ENCODE peak calls at places on chromosome 9, in eight cellular contexts. P is A549, X is caudate nucleus, E is NCI-H460, O is left ventricle myocardium inferior, Z is mesothelial cell of epicardium, N is germinal center, J is bronchial epithelial cell. G is an unnamed sample.
A peak's percentile ranks its signal among the peaks of the same experiment; 100 is the strongest.

GRCh38 chr9:5982352-5982751 is 33.1 kb downstream of the RANBP6 start:
- DNase-seq in P (no peak), X (no peak), E (no peak), O (no peak), Z (no peak), N (no peak), J (no peak), G (no peak)

GRCh38 chr9:3323714-3324113 is 202.1 kb downstream of the RFX3 start:
- DNase-seq in P (no peak), X (no peak), E (no peak), O (no peak), Z (no peak), N (no peak), J (no peak), G (no peak)

GRCh38 chr9:22446589-22446949 is at the start of gene DMRTA1:
- DNase-seq in P (peak; percentile 74), X (no peak), E (no peak), O (peak; percentile 84), Z (peak; percentile 45), N (peak; percentile 8), J (peak; percentile 74), G (peak; percentile 35)

GRCh38 chr9:108297025-108297424 is 558.8 kb downstream of the ACTL7B start:
- DNase-seq in P (no peak), X (no peak), E (no peak), O (no peak), Z (no peak), N (no peak), J (no peak), G (no peak)

GRCh38 chr9:95499101-95499676 is 17.6 kb downstream of the PTCH1 start:
- DNase-seq in P (no peak), X (no peak), E (no peak), O (no peak), Z (no peak), N (no peak), J (no peak), G (no peak)

GRCh38 chr9:38282756-38283155 is 109.7 kb upstream of the ALDH1B1 start:
- DNase-seq in P (no peak), X (no peak), E (no peak), O (no peak), Z (no peak), N (no peak), J (no peak), G (no peak)

GRCh38 chr9:131395027-131395744 is 1.3 kb downstream of the PRRC2B start:
- DNase-seq in P (no peak), X (no peak), E (no peak), O (no peak), Z (no peak), N (peak; percentile 91), J (peak; percentile 70), G (no peak)

GRCh38 chr9:19269582-19269981 is 39.1 kb downstream of the DENND4C start:
- DNase-seq in P (no peak), X (no peak), E (no peak), O (no peak), Z (no peak), N (no peak), J (peak; percentile 56), G (no peak)

GRCh38 chr9:18442629-18443491 is 31.1 kb upstream of the ADAMTSL1 start:
- DNase-seq in P (peak; percentile 77), X (peak; percentile 44), E (peak; percentile 58), O (peak; percentile 72), Z (peak; percentile 52), N (peak; percentile 39), J (peak; percentile 76), G (peak; percentile 36)

GRCh38 chr9:115923903-115924668 is 229.5 kb upstream of the PAPPA start:
- DNase-seq in P (peak; percentile 97), X (no peak), E (peak; percentile 91), O (no peak), Z (no peak), N (no peak), J (no peak), G (no peak)

GRCh38 chr9:91185193-91185886 is 176.4 kb downstream of the AUH start:
- DNase-seq in P (no peak), X (no peak), E (no peak), O (no peak), Z (no peak), N (no peak), J (no peak), G (no peak)

GRCh38 chr9:83327323-83327722 is 210.9 kb downstream of the FRMD3 start:
- DNase-seq in P (peak; percentile 21), X (no peak), E (peak; percentile 14), O (no peak), Z (no peak), N (no peak), J (no peak), G (no peak)

GRCh38 chr9:129826344-129826743 is 2.4 kb upstream of the TOR1A start:
- DNase-seq in P (no peak), X (no peak), E (no peak), O (no peak), Z (no peak), N (no peak), J (no peak), G (no peak)

GRCh38 chr9:127742435-127743088 is 7.5 kb upstream of the TOR2A start:
- DNase-seq in P (peak; percentile 88), X (no peak), E (peak; percentile 70), O (no peak), Z (peak; percentile 71), N (no peak), J (peak; percentile 75), G (no peak)

GRCh38 chr9:4301971-4302427 is 2.1 kb upstream of the GLIS3 start:
- DNase-seq in P (peak; percentile 57), X (no peak), E (no peak), O (peak; percentile 53), Z (no peak), N (no peak), J (peak; percentile 91), G (peak; percentile 20)

GRCh38 chr9:121900163-121900562 is 192.9 kb downstream of the TTLL11 start:
- DNase-seq in P (no peak), X (no peak), E (no peak), O (no peak), Z (no peak), N (no peak), J (no peak), G (no peak)

GRCh38 chr9:81183763-81184162 is 505.6 kb downstream of the TLE1 start:
- DNase-seq in P (no peak), X (no peak), E (no peak), O (no peak), Z (no peak), N (no peak), J (no peak), G (no peak)

GRCh38 chr9:33445389-33445881 is 2.0 kb downstream of the AQP3 start:
- DNase-seq in P (no peak), X (no peak), E (no peak), O (no peak), Z (no peak), N (no peak), J (no peak), G (no peak)

GRCh38 chr9:28004900-28005299 is 431.6 kb upstream of the C9orf72 start:
- DNase-seq in P (no peak), X (no peak), E (no peak), O (no peak), Z (no peak), N (no peak), J (no peak), G (no peak)

GRCh38 chr9:127971357-127972315 is 9.2 kb downstream of the EEIG1 start:
- DNase-seq in P (no peak), X (peak; percentile 80), E (no peak), O (no peak), Z (no peak), N (no peak), J (no peak), G (peak; percentile 85)

GRCh38 chr9:132878695-132879064 is at the start of gene SPACA9:
- DNase-seq in P (peak; percentile 63), X (no peak), E (peak; percentile 21), O (peak; percentile 74), Z (peak; percentile 43), N (peak; percentile 49), J (no peak), G (peak; percentile 16)

GRCh38 chr9:113148996-113149960 is 1.5 kb upstream of the SLC31A2 start:
- DNase-seq in P (no peak), X (no peak), E (no peak), O (no peak), Z (no peak), N (no peak), J (no peak), G (no peak)

GRCh38 chr9:132062768-132063167 is 16.9 kb downstream of the MED27 start:
- DNase-seq in P (no peak), X (no peak), E (no peak), O (no peak), Z (no peak), N (no peak), J (no peak), G (no peak)

GRCh38 chr9:18502546-18502945 is 28.6 kb downstream of the ADAMTSL1 start:
- DNase-seq in P (no peak), X (no peak), E (no peak), O (no peak), Z (no peak), N (no peak), J (no peak), G (no peak)

GRCh38 chr9:37787059-37787458 is 2.2 kb upstream of the EXOSC3 start:
- DNase-seq in P (no peak), X (no peak), E (no peak), O (no peak), Z (no peak), N (peak; percentile 10), J (no peak), G (no peak)

GRCh38 chr9:126504086-126504976 is 109.4 kb upstream of the LMX1B start:
- DNase-seq in P (no peak), X (no peak), E (no peak), O (no peak), Z (peak; percentile 11), N (no peak), J (no peak), G (no peak)

GRCh38 chr9:121768416-121769015 is 117.1 kb downstream of the DAB2IP start:
- DNase-seq in P (no peak), X (no peak), E (no peak), O (peak; percentile 10), Z (no peak), N (no peak), J (no peak), G (no peak)

GRCh38 chr9:131012396-131012917 is 3.5 kb downstream of the LAMC3 start:
- DNase-seq in P (no peak), X (no peak), E (no peak), O (no peak), Z (no peak), N (no peak), J (no peak), G (no peak)

G was measured in occipital lobe.